ENCODE peak calls at places on chromosomes 12 and 14, in four cellular contexts. S is uterus, Z is Calu3, H is fibroblast of lung. L is an unnamed sample.
A peak's percentile ranks its signal among the peaks of the same experiment; 100 is the strongest.

GRCh38 chr14:76954371-76954770 is 74.1 kb downstream of the IRF2BPL start:
- DNase-seq in S (no peak), Z (no peak), H (no peak), L (no peak)

GRCh38 chr12:98002887-98003493 is 512.4 kb upstream of the TMPO start:
- DNase-seq in S (no peak), Z (peak; percentile 72), H (peak; percentile 16), L (peak; percentile 66)

GRCh38 chr12:14099994-14100393 is 118.6 kb upstream of the GRIN2B start:
- DNase-seq in S (no peak), Z (no peak), H (no peak), L (no peak)

GRCh38 chr14:36091096-36091495 is 85.4 kb downstream of the PTCSC3 start:
- DNase-seq in S (no peak), Z (peak; percentile 76), H (peak; percentile 96), L (no peak)

GRCh38 chr14:30553311-30553989 is 5.5 kb upstream of the G2E3 start:
- DNase-seq in S (no peak), Z (no peak), H (peak; percentile 89), L (no peak)

GRCh38 chr14:88326352-88327103 is 3.5 kb upstream of the KCNK10 start:
- DNase-seq in S (no peak), Z (peak; percentile 1), H (no peak), L (peak; percentile 23)

GRCh38 chr12:117933545-117933944 is 35.2 kb downstream of the KSR2 start:
- DNase-seq in S (no peak), Z (no peak), H (no peak), L (no peak)

GRCh38 chr12:31288381-31288780 is 37.6 kb downstream of the SINHCAF start:
- DNase-seq in S (no peak), Z (no peak), H (no peak), L (no peak)

GRCh38 chr12:15636060-15636890 is 152.9 kb downstream of the EPS8 start:
- DNase-seq in S (no peak), Z (no peak), H (no peak), L (no peak)

GRCh38 chr14:73784065-73784987 is 67.3 kb upstream of the PTGR2 start:
- DNase-seq in S (no peak), Z (no peak), H (peak; percentile 56), L (no peak)

GRCh38 chr14:87999282-87999681 is 5.7 kb upstream of the GPR65 start:
- DNase-seq in S (no peak), Z (no peak), H (no peak), L (no peak)

GRCh38 chr12:71270057-71270456 is 112.3 kb upstream of the TSPAN8 start:
- DNase-seq in S (no peak), Z (no peak), H (no peak), L (no peak)

GRCh38 chr12:1523558-1524050 is 70.8 kb downstream of the FBXL14 start:
- DNase-seq in S (no peak), Z (no peak), H (no peak), L (no peak)

GRCh38 chr14:55332654-55333570 is 61.7 kb downstream of the FBXO34 start:
- DNase-seq in S (no peak), Z (no peak), H (peak; percentile 33), L (no peak)

GRCh38 chr14:75630695-75631452 is 29.8 kb downstream of the ERG28 start:
- DNase-seq in S (no peak), Z (no peak), H (no peak), L (no peak)

GRCh38 chr14:45699451-45699850 is 446.4 kb upstream of the MIS18BP1 start:
- DNase-seq in S (no peak), Z (no peak), H (peak; percentile 9), L (no peak)

GRCh38 chr14:39034481-39035296 is 68.3 kb downstream of the SEC23A start:
- DNase-seq in S (no peak), Z (no peak), H (no peak), L (peak; percentile 38)

GRCh38 chr12:69545081-69545480 is 40.2 kb upstream of the CCT2 start:
- DNase-seq in S (no peak), Z (no peak), H (no peak), L (no peak)
- TF ChIP-seq CTCF in S (no peak), Z (no peak), H (no peak), L (no peak)

GRCh38 chr12:24752763-24753462 is 196.0 kb downstream of the BCAT1 start:
- DNase-seq in S (no peak), Z (no peak), H (no peak), L (no peak)
- TF ChIP-seq CTCF in S (no peak), Z (no peak), H (no peak), L (no peak)

GRCh38 chr14:44149597-44149996 is 357.5 kb downstream of the FSCB start:
- DNase-seq in S (no peak), Z (peak; percentile 1), H (no peak), L (peak; percentile 60)
- TF ChIP-seq CTCF in S (no peak), Z (no peak), H (no peak), L (peak; percentile 43)

DNA sequence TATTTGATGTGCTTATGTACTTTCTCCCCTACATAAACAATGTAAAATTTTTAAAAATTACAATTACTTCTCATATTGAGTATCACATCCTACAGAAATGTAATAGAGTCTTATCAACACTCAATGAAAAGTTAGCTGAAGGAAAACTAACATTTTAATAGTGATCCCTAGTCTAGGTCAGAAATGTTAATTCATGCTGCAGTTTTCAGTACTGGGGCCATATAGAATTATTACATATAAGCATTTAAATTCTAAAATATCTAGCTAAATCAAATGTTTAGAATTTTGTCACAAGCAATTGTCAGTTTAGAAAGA is 37.8 kb downstream of the SLC6A15 start:
- DNase-seq in S (no peak), Z (no peak), H (no peak), L (no peak)
- TF ChIP-seq CTCF in S (no peak), Z (no peak), H (no peak), L (peak; percentile 51)